ENCODE peak calls at places on chromosomes 16 and 17, in ten cellular contexts. K, L, A, I, T, D, J, G, Z and W are unnamed samples. For H3K4me1, the result is how much of the 10 kb centered on the place peaks cover.

GRCh38 chr17:975321-975982 is 4.1 kb downstream of the NXN start:
- DNase-seq in K (no peak), L (no peak), A (no peak), I (no peak), T (no peak), D (no peak), J (no peak), G (peak), Z (no peak), W (no peak)

GRCh38 chr17:31573861-31574260 is 182.4 kb downstream of the RAB11FIP4 start:
- DNase-seq in K (no peak), L (no peak), A (no peak), I (no peak), T (no peak), D (no peak), J (no peak), G (peak), Z (no peak), W (no peak)

GRCh38 chr17:51153210-51154072 is at the start of gene NME1:
- DNase-seq in K (peak), L (peak), A (peak), I (peak), T (peak), D (peak), J (peak), G (peak), Z (peak), W (peak)

GRCh38 chr17:924711-925480 is 54.7 kb downstream of the NXN start:
- DNase-seq in K (no peak), L (no peak), A (peak), I (no peak), T (no peak), D (no peak), J (no peak), G (no peak), Z (no peak), W (no peak)

GRCh38 chr17:80364091-80364691 is 50.8 kb upstream of the ENDOV start:
- DNase-seq in K (peak), L (peak), A (no peak), I (peak), T (no peak), D (peak), J (no peak), G (peak), Z (no peak), W (no peak)

GRCh38 chr17:80877095-80877828 is 114.4 kb upstream of the CHMP6 start:
- DNase-seq in K (peak), L (no peak), A (no peak), I (no peak), T (no peak), D (no peak), J (no peak), G (no peak), Z (no peak), W (peak)

GRCh38 chr16:67158637-67159600 is 790 bp downstream of the TRADD start:
- DNase-seq in K (peak), L (peak), A (peak), I (peak), T (no peak), D (no peak), J (peak), G (peak), Z (no peak), W (peak)

GRCh38 chr17:8187517-8188407 is 2.2 kb downstream of the BORCS6 start:
- DNase-seq in K (peak), L (peak), A (peak), I (peak), T (peak), D (peak), J (peak), G (peak), Z (peak), W (peak)

GRCh38 chr17:2101448-2102257 is 46.8 kb downstream of the HIC1 start:
- DNase-seq in K (no peak), L (no peak), A (peak), I (no peak), T (no peak), D (no peak), J (no peak), G (no peak), Z (no peak), W (peak)

GRCh38 chr17:76416899-76417298 is 32.5 kb downstream of the SPHK1 start:
- DNase-seq in K (no peak), L (no peak), A (no peak), I (no peak), T (no peak), D (no peak), J (no peak), G (no peak), Z (no peak), W (no peak)

GRCh38 chr17:76416447-76416846 is 32.0 kb downstream of the SPHK1 start:
- DNase-seq in K (no peak), L (no peak), A (no peak), I (no peak), T (no peak), D (no peak), J (no peak), G (no peak), Z (no peak), W (no peak)

GRCh38 chr17:76417499-76418143 is 33.2 kb downstream of the SPHK1 start:
- DNase-seq in K (no peak), L (no peak), A (no peak), I (no peak), T (no peak), D (no peak), J (no peak), G (no peak), Z (no peak), W (no peak)

GRCh38 chr17:76415786-76416185 is 31.4 kb downstream of the SPHK1 start:
- DNase-seq in K (no peak), L (no peak), A (no peak), I (no peak), T (no peak), D (no peak), J (no peak), G (no peak), Z (no peak), W (no peak)

GRCh38 chr17:76414334-76415295 is 30.2 kb downstream of the SPHK1 start:
- DNase-seq in K (peak), L (no peak), A (peak), I (no peak), T (peak), D (peak), J (peak), G (peak), Z (no peak), W (peak)
- TF ChIP-seq EP300 in K (no peak), L (no peak), A (no peak), I (no peak), T (no peak), D (no peak), J (peak), G (no peak), Z (no peak), W (no peak)

GRCh38 chr16:89361756-89362155 is 128.6 kb downstream of the ANKRD11 start:
- DNase-seq in K (no peak), L (no peak), A (no peak), I (no peak), T (no peak), D (no peak), J (no peak), G (no peak), Z (no peak), W (no peak)
- H3K4me1 ChIP-seq in K (under half), L (half or more), A (half or more), I (half or more), T (half or more), D (half or more), J (half or more), G (half or more), Z (under half), W (half or more)

DNA sequence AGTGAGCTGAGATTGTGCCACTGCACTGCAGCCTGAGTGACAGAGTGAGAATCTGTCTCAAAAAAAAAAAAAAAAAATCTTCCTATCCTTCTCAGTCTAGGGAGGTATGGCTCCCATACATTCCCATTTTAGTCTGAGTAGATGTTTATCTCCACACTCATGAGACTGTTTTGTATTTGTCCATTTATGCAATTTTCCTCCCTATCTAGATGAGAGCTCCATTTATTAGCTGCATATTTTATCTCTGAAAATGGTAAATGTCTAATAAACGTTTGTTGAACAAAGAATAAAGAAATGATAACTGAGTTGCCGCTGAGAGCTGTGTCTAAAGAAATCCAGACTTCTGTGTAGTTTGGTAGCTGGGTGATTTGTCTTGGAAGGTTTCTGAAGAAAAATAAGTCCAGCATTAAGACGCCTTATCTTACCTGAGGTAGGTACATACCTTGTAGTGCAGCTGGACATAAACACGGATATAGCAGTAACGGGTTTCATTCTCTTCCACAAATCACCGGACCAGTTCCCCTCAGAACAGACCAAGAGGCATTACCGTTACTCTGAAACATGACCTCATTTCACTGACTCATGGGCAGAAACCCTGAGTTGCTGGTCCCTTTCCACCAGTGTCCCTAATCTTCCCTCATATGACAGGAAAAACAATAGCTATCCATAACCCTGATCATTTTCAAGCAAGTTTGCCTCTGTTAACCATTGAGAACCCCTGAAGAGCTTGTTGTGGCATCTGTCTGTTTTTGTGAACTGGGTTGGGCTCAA is 177.3 kb upstream of the XYLT1 start:
- DNase-seq in K (no peak), L (no peak), A (no peak), I (no peak), T (no peak), D (no peak), J (no peak), G (peak), Z (no peak), W (no peak)
- TF ChIP-seq EP300 in K (no peak), L (no peak), A (no peak), I (no peak), T (no peak), D (no peak), J (no peak), G (no peak), Z (no peak), W (no peak)

DNA sequence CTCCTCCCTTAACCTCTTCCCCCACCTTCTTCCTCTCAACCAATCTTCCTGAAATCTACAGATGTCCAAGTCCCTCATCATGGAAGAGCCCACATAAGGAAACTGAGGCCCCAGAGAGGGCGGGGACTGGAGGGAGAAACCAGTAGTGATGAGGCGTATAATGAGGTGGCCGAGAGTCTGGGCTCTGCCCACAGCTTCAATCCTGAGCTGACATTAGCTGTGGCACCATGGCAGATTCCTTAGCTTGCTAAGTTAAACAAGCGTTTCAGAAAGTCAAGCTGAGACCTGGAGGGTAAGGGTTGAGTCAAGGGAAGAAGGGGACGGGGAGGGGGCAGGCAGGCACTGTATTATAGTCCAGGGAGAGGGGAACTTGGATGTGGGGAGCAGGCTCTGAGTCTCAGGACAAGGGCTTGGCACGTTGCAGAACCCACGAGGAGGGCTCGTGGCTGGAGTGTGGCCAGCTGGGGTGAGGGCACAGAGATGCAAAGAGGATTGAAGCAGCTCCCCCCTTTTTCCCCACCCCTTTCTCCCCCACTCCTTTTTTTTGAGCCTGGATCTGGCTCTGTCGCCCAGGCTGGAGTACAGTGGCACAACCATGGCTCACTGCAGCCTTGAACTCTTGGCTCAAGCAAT is 13.3 kb downstream of the ARHGAP23 start:
- DNase-seq in K (no peak), L (no peak), A (no peak), I (no peak), T (no peak), D (no peak), J (no peak), G (no peak), Z (no peak), W (no peak)
- H3K4me1 ChIP-seq in K (under half), L (under half), A (under half), I (under half), T (under half), D (half or more), J (under half), G (under half), Z (under half), W (under half)

GRCh38 chr16:50956637-50957036 is 194.4 kb downstream of the SALL1 start:
- DNase-seq in K (no peak), L (no peak), A (no peak), I (no peak), T (no peak), D (no peak), J (no peak), G (no peak), Z (no peak), W (no peak)

GRCh38 chr16:50955311-50955710 is 195.8 kb downstream of the SALL1 start:
- DNase-seq in K (no peak), L (no peak), A (no peak), I (no peak), T (no peak), D (no peak), J (no peak), G (no peak), Z (no peak), W (no peak)

GRCh38 chr16:50954469-50954868 is 196.6 kb downstream of the SALL1 start:
- DNase-seq in K (no peak), L (no peak), A (no peak), I (no peak), T (no peak), D (no peak), J (no peak), G (no peak), Z (no peak), W (no peak)

GRCh38 chr16:50950955-50951354 is 200.1 kb downstream of the SALL1 start:
- DNase-seq in K (no peak), L (no peak), A (no peak), I (no peak), T (no peak), D (no peak), J (no peak), G (no peak), Z (no peak), W (no peak)

DNA sequence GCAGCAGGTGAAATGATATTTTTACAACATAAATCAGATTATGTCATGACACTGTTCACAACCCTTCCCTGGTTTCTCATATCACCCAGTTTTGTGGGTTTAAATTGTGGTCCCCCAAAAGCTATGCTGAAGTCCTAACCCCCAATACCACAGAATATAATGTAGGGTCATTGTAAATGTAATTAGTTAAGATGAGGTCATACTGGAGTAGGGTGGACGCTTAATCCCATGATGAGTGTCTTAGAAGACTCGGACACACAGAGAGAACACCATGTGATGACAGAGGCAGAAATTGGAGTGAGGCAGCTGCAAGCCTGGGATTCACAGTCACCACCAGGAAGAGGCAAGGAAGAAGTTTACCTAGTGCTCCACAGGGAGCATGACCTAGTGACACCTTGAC is 197.8 kb downstream of the SALL1 start:
- DNase-seq in K (no peak), L (no peak), A (no peak), I (no peak), T (no peak), D (no peak), J (no peak), G (no peak), Z (no peak), W (no peak)
- TF ChIP-seq EP300 in K (no peak), L (no peak), A (no peak), I (no peak), T (no peak), D (no peak), J (no peak), G (no peak), Z (no peak), W (no peak)